ENCODE peak calls at places on chromosomes 16 and 17, in seven cellular contexts. Q, C, N, U, E, Z and D are unnamed samples.

GRCh38 chr16:12324152-12324551 is 347.6 kb downstream of the SNX29 start:
- DNase-seq in Z (no peak), E (no peak), C (no peak), Q (no peak), N (no peak), U (no peak), D (no peak)

GRCh38 chr17:81386141-81386645 is 9.1 kb upstream of the BAHCC1 start:
- DNase-seq in Q (no peak), N (no peak), E (no peak), Z (no peak), U (peak; percentile 49), C (no peak), D (no peak)

GRCh38 chr17:68424861-68425260 is 32.4 kb downstream of the WIPI1 start:
- DNase-seq in U (no peak), E (no peak), Z (no peak), C (no peak), Q (no peak), N (no peak), D (no peak)

GRCh38 chr17:31690118-31690517 is 168.9 kb downstream of the COPRS start:
- DNase-seq in Q (no peak), N (no peak), C (no peak), U (no peak), Z (no peak), E (no peak), D (no peak)

GRCh38 chr16:23949630-23950290 is 114.0 kb downstream of the PRKCB start:
- DNase-seq in Z (no peak), Q (peak; percentile 74), N (no peak), E (peak; percentile 69), C (peak; percentile 91), U (no peak), D (no peak)

GRCh38 chr16:69844441-69844840 is 82.3 kb downstream of the WWP2 start:
- DNase-seq in N (no peak), Q (no peak), C (no peak), E (no peak), U (no peak), Z (no peak), D (no peak)

GRCh38 chr16:66065869-66066403 is 300.6 kb upstream of the CDH5 start:
- DNase-seq in E (no peak), N (no peak), Q (no peak), U (no peak), Z (no peak), C (no peak), D (no peak)

GRCh38 chr17:79203016-79203415 is 128.4 kb downstream of the ENGASE start:
- DNase-seq in Q (no peak), E (no peak), U (no peak), N (no peak), Z (no peak), C (no peak), D (no peak)

GRCh38 chr16:19882641-19883040 is 2.0 kb downstream of the GPRC5B start:
- DNase-seq in U (no peak), Z (no peak), Q (no peak), N (no peak), C (no peak), E (no peak), D (no peak)

GRCh38 chr16:12833939-12834338 is 30.3 kb upstream of the CPPED1 start:
- DNase-seq in C (no peak), E (no peak), Z (no peak), Q (no peak), U (no peak), N (peak; percentile 55), D (no peak)

GRCh38 chr16:4465977-4466779 is 8.2 kb downstream of the NMRAL1 start:
- DNase-seq in E (no peak), N (no peak), Q (peak; percentile 80), Z (no peak), U (no peak), C (peak; percentile 88), D (no peak)

GRCh38 chr17:488993-489757 is 136.6 kb upstream of the RPH3AL start:
- DNase-seq in N (peak; percentile 32), C (peak; percentile 52), Z (no peak), Q (no peak), U (no peak), E (peak; percentile 63), D (no peak)

GRCh38 chr17:2994441-2994840 is 69.0 kb downstream of the OR1D5 start:
- DNase-seq in U (peak; percentile 7), Q (peak; percentile 50), E (no peak), Z (no peak), C (no peak), N (no peak), D (no peak)

GRCh38 chr17:65987988-65988387 is 203.9 kb downstream of the CEP112 start:
- DNase-seq in E (no peak), Q (no peak), N (peak; percentile 7), C (no peak), Z (no peak), U (no peak), D (no peak)

GRCh38 chr17:76884995-76885896 is 17.0 kb downstream of the MGAT5B start:
- DNase-seq in E (no peak), C (no peak), Z (no peak), N (no peak), Q (no peak), U (no peak), D (no peak)

GRCh38 chr16:2480948-2481347 is 6.0 kb downstream of the TBC1D24 start:
- DNase-seq in E (no peak), C (no peak), Z (no peak), U (no peak), Q (no peak), N (no peak), D (no peak)

GRCh38 chr16:57688987-57689771 is 5.4 kb upstream of the DRC7 start:
- DNase-seq in U (peak; percentile 7), E (no peak), C (no peak), Z (no peak), Q (no peak), N (no peak), D (no peak)

GRCh38 chr16:75588716-75589115 is 22.5 kb downstream of the GABARAPL2 start:
- DNase-seq in U (no peak), E (no peak), Q (no peak), C (no peak), N (no peak), Z (no peak), D (no peak)

GRCh38 chr16:13453325-13453724 is 466.6 kb upstream of the ERCC4 start:
- DNase-seq in Q (no peak), N (no peak), Z (no peak), U (no peak), C (no peak), E (no peak), D (no peak)

GRCh38 chr16:35193956-35194355 is 1734.5 kb downstream of the TP53TG3F start:
- DNase-seq in C (no peak), Q (no peak), N (no peak), Z (no peak), U (no peak), E (no peak), D (no peak)

GRCh38 chr17:82152556-82153294 is 54.7 kb upstream of the FASN start:
- DNase-seq in Z (no peak), E (no peak), Q (no peak), N (no peak), C (no peak), U (no peak), D (peak; percentile 28)

GRCh38 chr17:66508896-66509843 is 206.8 kb downstream of the PRKCA start:
- DNase-seq in E (no peak), N (peak; percentile 90), Z (no peak), U (no peak), C (no peak), Q (no peak), D (no peak)

GRCh38 chr16:75703341-75703740 is 2.1 kb upstream of the DUXB start:
- DNase-seq in U (no peak), N (no peak), Z (no peak), E (no peak), C (no peak), Q (no peak), D (no peak)

GRCh38 chr16:25135239-25135878 is 23.8 kb downstream of the LCMT1 start:
- DNase-seq in U (no peak), C (no peak), Z (no peak), E (no peak), Q (no peak), N (peak; percentile 49), D (no peak)

GRCh38 chr17:63989622-63990345 is 8.4 kb upstream of the PRR29 start:
- DNase-seq in E (no peak), Q (peak; percentile 25), U (no peak), N (no peak), Z (no peak), C (no peak), D (no peak)

GRCh38 chr17:77720946-77721822 is 237.3 kb upstream of the TNRC6C start:
- DNase-seq in C (no peak), E (no peak), N (no peak), Q (no peak), Z (no peak), U (no peak), D (no peak)

GRCh38 chr17:32927724-32928526 is at the start of gene TMEM98:
- DNase-seq in C (no peak), U (peak; percentile 34), N (no peak), Q (no peak), Z (no peak), E (no peak), D (no peak)

GRCh38 chr16:27174007-27174406 is 29.3 kb upstream of the KDM8 start:
- DNase-seq in U (no peak), E (peak; percentile 44), N (no peak), Z (no peak), Q (no peak), C (peak; percentile 72), D (peak; percentile 80)

GRCh38 chr17:42408076-42408475 is 15.0 kb downstream of the CAVIN1 start:
- DNase-seq in Q (no peak), E (no peak), N (no peak), Z (no peak), U (no peak), C (no peak), D (no peak)